ENCODE peak calls at places on chromosomes 4 and X, in five cellular contexts. One of them, this sample, is unnamed.

GRCh38 chr4:112564706-112565270 is 48.8 kb upstream of the NEUROG2 start:
- DNase-seq in heart left ventricle: no peak
- DNase-seq in psoas muscle: no peak
- DNase-seq in fibroblast of lung: no peak
- DNase-seq in tibial nerve: no peak
- DNase-seq in this sample: no peak

GRCh38 chr4:158347596-158347995 is 137.3 kb downstream of the TMEM144 start:
- DNase-seq in heart left ventricle: no peak
- DNase-seq in psoas muscle: no peak
- DNase-seq in fibroblast of lung: no peak
- DNase-seq in tibial nerve: no peak
- DNase-seq in this sample: no peak

GRCh38 chr4:39994356-39994755 is 16.6 kb upstream of the PDS5A start:
- DNase-seq in heart left ventricle: no peak
- DNase-seq in psoas muscle: no peak
- DNase-seq in fibroblast of lung: no peak
- DNase-seq in tibial nerve: no peak
- DNase-seq in this sample: no peak

GRCh38 chr4:105709081-105709450 is 482 bp downstream of the GSTCD start:
- DNase-seq in heart left ventricle: no peak
- DNase-seq in psoas muscle: no peak
- DNase-seq in fibroblast of lung: peak
- DNase-seq in tibial nerve: peak
- DNase-seq in this sample: peak

GRCh38 chr4:38365748-38366310 is 298.2 kb upstream of the KLF3 start:
- DNase-seq in heart left ventricle: no peak
- DNase-seq in psoas muscle: no peak
- DNase-seq in fibroblast of lung: no peak
- DNase-seq in tibial nerve: no peak
- DNase-seq in this sample: no peak

GRCh38 chrX:139851730-139852129 is 81.1 kb downstream of the ATP11C start:
- DNase-seq in heart left ventricle: no peak
- DNase-seq in psoas muscle: no peak
- DNase-seq in fibroblast of lung: no peak
- DNase-seq in tibial nerve: no peak
- DNase-seq in this sample: no peak

GRCh38 chr4:182881928-182882327 is 35.3 kb downstream of the DCTD start:
- DNase-seq in heart left ventricle: peak
- DNase-seq in psoas muscle: no peak
- DNase-seq in fibroblast of lung: no peak
- DNase-seq in tibial nerve: no peak
- DNase-seq in this sample: no peak

GRCh38 chr4:84492290-84492689 is 6.8 kb downstream of the NKX6-1 start:
- DNase-seq in heart left ventricle: no peak
- DNase-seq in psoas muscle: no peak
- DNase-seq in fibroblast of lung: no peak
- DNase-seq in tibial nerve: no peak
- DNase-seq in this sample: no peak

GRCh38 chrX:149950681-149951080 is 12.4 kb upstream of the EOLA2 start:
- DNase-seq in heart left ventricle: no peak
- DNase-seq in psoas muscle: no peak
- DNase-seq in fibroblast of lung: peak
- DNase-seq in tibial nerve: peak
- DNase-seq in this sample: no peak

GRCh38 chr4:99463566-99463965 is 28.4 kb upstream of the ADH7 start:
- DNase-seq in heart left ventricle: no peak
- DNase-seq in psoas muscle: no peak
- DNase-seq in fibroblast of lung: no peak
- DNase-seq in tibial nerve: no peak
- DNase-seq in this sample: no peak

GRCh38 chr4:142473218-142473959 is 372.7 kb downstream of the INPP4B start:
- DNase-seq in heart left ventricle: peak
- DNase-seq in psoas muscle: peak
- DNase-seq in fibroblast of lung: no peak
- DNase-seq in tibial nerve: no peak
- DNase-seq in this sample: no peak

GRCh38 chrX:53288173-53288572 is 6.8 kb upstream of the IQSEC2 start:
- DNase-seq in heart left ventricle: peak
- DNase-seq in psoas muscle: peak
- DNase-seq in fibroblast of lung: peak
- DNase-seq in tibial nerve: no peak
- DNase-seq in this sample: no peak

GRCh38 chrX:16822723-16823122 is 36.5 kb downstream of the TXLNG start:
- DNase-seq in heart left ventricle: no peak
- DNase-seq in psoas muscle: no peak
- DNase-seq in fibroblast of lung: no peak
- DNase-seq in tibial nerve: no peak
- DNase-seq in this sample: no peak

GRCh38 chr4:13527983-13528822 is 16.1 kb downstream of the NKX3-2 start:
- DNase-seq in heart left ventricle: no peak
- DNase-seq in psoas muscle: no peak
- DNase-seq in fibroblast of lung: no peak
- DNase-seq in tibial nerve: no peak
- DNase-seq in this sample: peak

GRCh38 chrX:15816453-15816838 is 26.2 kb downstream of the ZRSR2 start:
- DNase-seq in heart left ventricle: no peak
- DNase-seq in psoas muscle: no peak
- DNase-seq in fibroblast of lung: peak
- DNase-seq in tibial nerve: no peak
- DNase-seq in this sample: no peak

GRCh38 chr4:5827108-5828004 is 65.5 kb downstream of the CRMP1 start:
- DNase-seq in heart left ventricle: peak
- DNase-seq in psoas muscle: no peak
- DNase-seq in fibroblast of lung: peak
- DNase-seq in tibial nerve: no peak
- DNase-seq in this sample: no peak

GRCh38 chr4:183838987-183839712 is 66.0 kb upstream of the STOX2 start:
- DNase-seq in heart left ventricle: no peak
- DNase-seq in psoas muscle: no peak
- DNase-seq in fibroblast of lung: peak
- DNase-seq in tibial nerve: no peak
- DNase-seq in this sample: no peak

GRCh38 chr4:52037730-52038108 is 380 bp downstream of the SGCB start:
- DNase-seq in heart left ventricle: peak
- DNase-seq in psoas muscle: peak
- DNase-seq in fibroblast of lung: peak
- DNase-seq in tibial nerve: no peak
- DNase-seq in this sample: peak

GRCh38 chrX:154046262-154046771 is 26.6 kb upstream of the IRAK1 start:
- DNase-seq in heart left ventricle: peak
- DNase-seq in psoas muscle: no peak
- DNase-seq in fibroblast of lung: peak
- DNase-seq in tibial nerve: peak
- DNase-seq in this sample: no peak
- H3K27ac ChIP-seq in heart left ventricle: peak
- H3K27ac ChIP-seq in psoas muscle: peak
- H3K27ac ChIP-seq in fibroblast of lung: peak
- H3K27ac ChIP-seq in tibial nerve: peak
- H3K27ac ChIP-seq in this sample: peak

DNA sequence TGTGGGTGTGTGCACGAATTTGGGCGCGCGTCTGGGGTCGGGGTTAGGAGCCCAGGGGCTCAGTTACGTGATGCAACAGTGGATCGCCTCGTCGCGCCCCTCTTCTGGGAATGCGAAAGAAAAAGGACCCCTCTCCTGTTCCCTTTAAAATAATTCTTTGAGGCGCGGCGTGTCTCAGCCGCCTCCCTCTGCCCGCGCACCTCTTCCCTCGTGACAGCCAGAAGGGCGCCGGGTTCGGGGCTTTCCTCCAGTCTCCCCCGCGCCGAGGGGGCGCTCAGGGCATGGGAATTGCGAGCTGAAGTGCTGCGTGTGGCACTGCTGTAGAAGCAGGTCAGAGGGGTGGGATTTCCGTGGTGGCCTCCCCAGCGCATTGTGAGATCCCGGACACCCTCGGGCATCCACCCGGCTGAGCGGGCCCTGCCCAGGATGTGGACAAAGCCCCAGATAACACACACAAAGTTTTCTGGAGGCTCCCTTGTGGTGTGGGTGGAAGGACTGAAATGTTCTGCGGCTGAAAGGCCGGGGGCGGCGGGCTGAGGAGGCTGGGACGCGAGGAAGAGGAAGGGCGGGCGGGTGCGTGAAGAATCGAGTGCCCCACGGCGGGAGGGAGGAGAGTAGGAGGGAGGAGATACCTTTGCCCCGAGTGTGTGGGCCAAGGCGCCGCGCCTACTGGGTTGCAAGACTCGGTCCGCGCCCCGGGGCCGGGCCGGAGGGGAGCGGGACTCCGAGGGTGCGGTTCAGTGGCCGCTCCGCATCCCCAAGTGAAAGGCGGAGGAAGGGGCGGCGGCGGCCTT is 697 bp downstream of the SEPTIN11 start:
- DNase-seq in heart left ventricle: peak
- DNase-seq in psoas muscle: peak
- DNase-seq in fibroblast of lung: peak
- DNase-seq in tibial nerve: peak
- DNase-seq in this sample: peak
- TF ChIP-seq CTCF in heart left ventricle: no peak
- TF ChIP-seq CTCF in psoas muscle: no peak
- TF ChIP-seq CTCF in fibroblast of lung: no peak
- TF ChIP-seq CTCF in tibial nerve: no peak
- TF ChIP-seq CTCF in this sample: no peak

GRCh38 chr4:109730294-109731051 is 603 bp upstream of the PLA2G12A start:
- DNase-seq in heart left ventricle: peak
- DNase-seq in psoas muscle: peak
- DNase-seq in fibroblast of lung: peak
- DNase-seq in tibial nerve: no peak
- DNase-seq in this sample: peak

GRCh38 chr4:109729155-109729562 is 711 bp downstream of the PLA2G12A start:
- DNase-seq in heart left ventricle: no peak
- DNase-seq in psoas muscle: no peak
- DNase-seq in fibroblast of lung: peak
- DNase-seq in tibial nerve: no peak
- DNase-seq in this sample: no peak

GRCh38 chr4:109728385-109728784 is 1.5 kb downstream of the PLA2G12A start:
- DNase-seq in heart left ventricle: no peak
- DNase-seq in psoas muscle: no peak
- DNase-seq in fibroblast of lung: no peak
- DNase-seq in tibial nerve: no peak
- DNase-seq in this sample: no peak

GRCh38 chr4:109733728-109734127 is 3.9 kb upstream of the PLA2G12A start:
- DNase-seq in heart left ventricle: no peak
- DNase-seq in psoas muscle: no peak
- DNase-seq in fibroblast of lung: no peak
- DNase-seq in tibial nerve: no peak
- DNase-seq in this sample: no peak

DNA sequence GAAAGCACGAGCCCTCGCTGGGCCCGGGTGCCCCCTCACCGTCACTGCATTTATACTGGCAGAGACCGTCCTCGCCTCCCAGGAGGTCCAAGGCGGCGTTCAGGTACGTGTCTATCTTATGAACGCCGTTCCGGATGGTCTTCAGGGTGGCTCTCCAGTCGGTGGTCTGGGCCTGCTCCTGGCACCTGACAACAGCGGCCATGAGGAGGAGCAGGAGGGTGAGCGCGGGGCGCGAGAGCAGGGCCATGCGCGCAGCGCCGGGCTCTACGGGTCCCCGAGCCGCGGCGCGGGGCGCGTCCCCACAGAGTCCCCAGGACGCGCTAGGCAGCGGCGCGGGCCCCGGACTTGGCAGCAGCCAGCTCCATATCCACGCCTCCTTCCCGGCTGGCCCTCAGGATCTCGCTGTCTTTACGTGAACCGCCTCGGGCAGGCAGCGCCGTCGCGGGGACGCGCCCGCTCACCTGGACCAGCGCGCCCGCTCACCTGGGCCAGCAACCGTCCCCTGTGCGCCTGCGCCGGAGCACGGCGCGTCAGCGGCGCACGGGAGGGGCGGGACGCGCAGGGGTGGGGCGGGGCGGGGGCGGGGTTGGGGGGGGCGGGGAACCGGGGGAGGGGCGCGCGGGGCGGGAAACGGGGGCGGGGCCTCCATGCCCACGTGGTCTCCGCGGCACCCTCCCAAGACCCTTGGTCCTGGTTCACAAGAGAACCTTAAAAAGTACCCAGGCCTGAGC is at the start of gene PLA2G12A:
- DNase-seq in heart left ventricle: peak
- DNase-seq in psoas muscle: peak
- DNase-seq in fibroblast of lung: peak
- DNase-seq in tibial nerve: peak
- DNase-seq in this sample: peak
- H3K27ac ChIP-seq in heart left ventricle: peak
- H3K27ac ChIP-seq in psoas muscle: peak
- H3K27ac ChIP-seq in fibroblast of lung: peak
- H3K27ac ChIP-seq in tibial nerve: peak
- H3K27ac ChIP-seq in this sample: peak

GRCh38 chr4:65559270-65559669 is 111.0 kb downstream of the EPHA5 start:
- DNase-seq in heart left ventricle: no peak
- DNase-seq in psoas muscle: no peak
- DNase-seq in fibroblast of lung: no peak
- DNase-seq in tibial nerve: no peak
- DNase-seq in this sample: no peak
- TF ChIP-seq CTCF in heart left ventricle: no peak
- TF ChIP-seq CTCF in psoas muscle: no peak
- TF ChIP-seq CTCF in fibroblast of lung: no peak
- TF ChIP-seq CTCF in tibial nerve: no peak
- TF ChIP-seq CTCF in this sample: no peak

DNA sequence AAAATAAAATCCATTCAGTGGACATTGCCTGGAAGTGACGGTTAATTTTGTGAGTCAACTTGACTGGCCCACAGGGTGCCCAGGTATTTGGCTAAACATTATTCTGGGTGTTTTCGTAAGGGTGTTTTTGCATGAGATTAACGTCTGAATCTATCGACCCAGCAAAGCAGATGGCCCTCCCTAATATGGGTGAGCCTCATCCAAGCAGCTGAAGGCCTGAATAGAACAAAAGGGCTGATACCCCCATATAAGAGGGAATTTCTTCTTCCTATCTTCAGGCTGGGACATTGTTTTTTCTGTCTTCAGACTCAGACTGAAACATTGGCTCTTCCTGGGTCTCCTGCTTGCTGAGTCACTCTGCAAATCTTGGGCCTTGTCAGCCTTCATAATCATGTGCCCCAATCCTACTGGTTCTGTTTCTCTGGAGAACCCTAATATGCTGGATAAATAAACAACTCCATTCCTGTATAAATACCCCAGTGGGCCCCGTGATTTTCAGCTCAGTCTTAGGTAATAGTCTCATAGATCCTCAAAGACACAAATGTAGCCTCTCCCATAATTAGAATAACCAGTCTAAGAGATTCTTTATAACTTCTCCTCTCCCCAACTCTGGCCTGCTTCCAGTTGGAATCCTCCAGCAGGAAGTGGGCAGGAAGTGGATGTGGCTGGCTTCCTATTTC is 33.1 kb upstream of the DDX3X start:
- DNase-seq in heart left ventricle: no peak
- DNase-seq in psoas muscle: no peak
- DNase-seq in fibroblast of lung: peak
- DNase-seq in tibial nerve: peak
- DNase-seq in this sample: no peak
- H3K27ac ChIP-seq in heart left ventricle: no peak
- H3K27ac ChIP-seq in psoas muscle: no peak
- H3K27ac ChIP-seq in fibroblast of lung: peak
- H3K27ac ChIP-seq in tibial nerve: no peak
- H3K27ac ChIP-seq in this sample: no peak

DNA sequence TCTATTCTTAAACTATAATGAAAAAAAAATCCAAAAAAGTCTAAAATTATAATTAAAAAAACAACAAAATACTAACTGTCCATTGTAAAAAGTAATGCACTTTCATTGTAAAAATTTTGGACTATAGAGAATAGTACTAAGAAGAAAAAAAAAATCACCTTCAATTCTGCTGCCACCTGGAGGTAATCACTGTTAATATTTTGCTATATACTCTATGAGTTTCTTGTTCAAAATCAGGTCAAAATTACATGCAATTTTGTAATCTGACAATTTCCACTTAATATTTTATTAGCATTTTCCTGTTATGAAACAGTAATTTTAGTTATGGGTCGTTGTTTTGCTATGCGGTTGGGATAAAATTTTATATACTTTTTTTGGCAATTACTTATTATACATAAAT is 62.0 kb downstream of the HTT start:
- DNase-seq in heart left ventricle: no peak
- DNase-seq in psoas muscle: no peak
- DNase-seq in fibroblast of lung: peak
- DNase-seq in tibial nerve: no peak
- DNase-seq in this sample: no peak
- TF ChIP-seq CTCF in heart left ventricle: peak
- TF ChIP-seq CTCF in psoas muscle: peak
- TF ChIP-seq CTCF in fibroblast of lung: peak
- TF ChIP-seq CTCF in tibial nerve: peak
- TF ChIP-seq CTCF in this sample: no peak

This sample was measured in coronary artery.